ENCODE peak calls at places on chromosomes 3 and 15, in nine cellular contexts. K is IMR-90, M is endothelial cell of umbilical vein, F is breast epithelium, Y is lower leg skin, Q is heart left ventricle, C is A549, A is stomach, O is NB4. J is an unnamed sample.
A peak's percentile ranks its signal among the peaks of the same experiment; 100 is the strongest.

GRCh38 chr3:146638718-146639117 is 33.6 kb upstream of the PLSCR5 start:
- DNase-seq in C (peak; percentile 3), K (no peak), Q (no peak), A (no peak), F (no peak), Y (no peak), O (no peak), M (peak; percentile 1), J (no peak)

GRCh38 chr3:10366681-10367101 is 45.8 kb upstream of the SEC13 start:
- DNase-seq in C (peak; percentile 57), M (peak; percentile 63), Y (no peak), Q (no peak), O (peak; percentile 77), K (peak; percentile 100), A (no peak), F (no peak), J (no peak)

GRCh38 chr3:193620650-193621049 is 27.6 kb downstream of the OPA1 start:
- DNase-seq in Q (no peak), C (no peak), M (peak; percentile 32), Y (no peak), K (peak; percentile 66), O (no peak), F (no peak), A (no peak), J (no peak)

GRCh38 chr3:59979542-59979941 is 929.7 kb upstream of the CFAP20DC start:
- DNase-seq in O (no peak), F (no peak), K (no peak), Y (no peak), Q (no peak), A (no peak), C (no peak), M (no peak), J (no peak)

GRCh38 chr15:39102431-39102830 is 478.4 kb upstream of the THBS1 start:
- DNase-seq in O (no peak), K (no peak), M (peak; percentile 55), A (no peak), Y (no peak), C (no peak), Q (no peak), F (no peak), J (no peak)

GRCh38 chr3:37856381-37856780 is 5.3 kb upstream of the CTDSPL start:
- DNase-seq in K (no peak), F (no peak), Q (no peak), C (no peak), Y (no peak), O (no peak), A (peak; percentile 81), M (no peak), J (no peak)

GRCh38 chr3:58164199-58164879 is 46.4 kb downstream of the DNASE1L3 start:
- DNase-seq in A (peak; percentile 92), Y (no peak), C (peak; percentile 72), F (peak; percentile 70), K (peak; percentile 81), O (no peak), M (peak; percentile 65), Q (peak; percentile 90), J (no peak)

GRCh38 chr15:45199136-45199810 is 11.5 kb upstream of the SHF start:
- DNase-seq in Y (no peak), Q (no peak), C (no peak), K (no peak), O (peak; percentile 45), F (no peak), A (no peak), M (peak; percentile 44), J (no peak)

GRCh38 chr3:81839504-81840094 is 78.2 kb upstream of the GBE1 start:
- DNase-seq in C (no peak), K (no peak), F (no peak), A (no peak), O (no peak), Y (no peak), M (no peak), Q (no peak), J (no peak)

GRCh38 chr15:96124436-96124835 is 206.1 kb upstream of the NR2F2 start:
- DNase-seq in Q (no peak), K (no peak), Y (no peak), O (no peak), F (no peak), C (no peak), M (no peak), A (no peak), J (no peak)

GRCh38 chr3:177425042-177425441 is 227.8 kb upstream of the TBL1XR1 start:
- DNase-seq in O (no peak), Y (no peak), Q (no peak), M (no peak), A (no peak), K (no peak), C (no peak), F (no peak), J (no peak)

DNA sequence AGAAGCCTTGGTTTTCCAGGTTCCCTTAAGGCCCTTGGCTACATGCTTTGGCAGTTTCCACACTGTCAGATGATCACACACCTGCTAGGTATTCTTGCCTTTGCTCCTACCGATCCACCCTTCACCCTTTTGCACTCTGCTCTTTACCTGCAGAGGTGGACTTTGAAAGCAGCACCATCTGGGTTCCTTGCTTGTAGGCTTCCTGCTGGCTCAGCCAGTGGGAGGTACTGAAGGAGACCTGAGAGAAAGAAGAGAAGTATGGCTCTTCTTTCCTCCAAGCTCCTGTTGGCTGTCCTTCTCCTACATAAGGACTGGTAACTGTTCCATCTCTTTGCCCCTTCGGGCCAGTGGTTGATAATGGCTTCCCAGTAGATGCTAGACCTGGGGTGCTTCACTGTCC is 7.2 kb upstream of the ZNF592 start:
- DNase-seq in K (no peak), O (no peak), F (no peak), M (no peak), Q (no peak), C (no peak), Y (peak; percentile 72), A (no peak), J (no peak)
- TF ChIP-seq POLR2A in K (no peak), O (no peak), F (no peak), M (no peak), Q (no peak), C (no peak), Y (no peak), A (no peak), J (no peak)

DNA sequence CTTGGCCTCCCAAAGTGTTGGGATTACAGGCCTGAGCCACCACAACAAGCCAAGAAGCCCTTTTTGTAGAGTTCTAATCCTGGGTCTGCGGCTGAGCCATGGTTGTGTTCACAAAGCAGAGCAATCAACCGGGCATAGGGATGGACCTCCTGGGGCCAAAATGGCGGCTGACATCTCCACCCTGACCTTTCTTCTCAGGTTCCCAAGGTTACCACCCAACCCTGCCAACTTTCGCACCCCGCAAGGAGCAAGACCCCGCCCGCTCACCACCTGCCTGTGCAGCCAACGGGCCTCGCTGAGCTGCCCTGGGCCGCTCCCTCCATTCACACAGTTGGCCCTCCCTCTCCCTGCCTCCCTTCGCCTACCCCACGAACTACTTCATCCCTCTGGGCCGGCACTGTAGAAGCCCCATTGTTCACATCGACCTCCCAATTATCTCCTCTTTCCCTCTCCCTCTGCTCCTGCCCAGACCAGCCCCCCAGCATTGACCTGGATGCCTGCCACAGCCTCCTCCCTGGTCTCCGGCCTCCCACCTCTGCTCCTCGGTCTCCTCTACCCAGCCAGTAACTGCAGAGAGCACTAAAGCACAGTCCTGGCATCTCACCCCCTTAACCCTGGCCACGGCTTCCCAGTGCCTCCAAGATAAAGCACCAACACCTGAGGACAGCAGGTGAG is 62.0 kb upstream of the TFRC start:
- DNase-seq in K (no peak), Y (no peak), O (no peak), M (no peak), Q (no peak), A (no peak), C (no peak), F (no peak), J (no peak)
- TF ChIP-seq POLR2A in K (no peak), Y (no peak), O (no peak), M (no peak), Q (no peak), A (no peak), C (no peak), F (no peak), J (no peak)

GRCh38 chr3:108156312-108156853 is 65.6 kb upstream of the CD47 start:
- DNase-seq in O (no peak), C (no peak), Q (no peak), A (no peak), Y (no peak), F (no peak), M (no peak), K (no peak), J (no peak)

GRCh38 chr3:108152261-108152660 is 61.4 kb upstream of the CD47 start:
- DNase-seq in F (no peak), K (no peak), A (no peak), Q (no peak), C (no peak), M (no peak), O (no peak), Y (no peak), J (no peak)

GRCh38 chr3:108150200-108150599 is 59.4 kb upstream of the CD47 start:
- DNase-seq in K (no peak), O (no peak), F (no peak), Q (no peak), C (no peak), A (no peak), M (no peak), Y (no peak), J (no peak)

GRCh38 chr3:108157275-108157674 is 64.9 kb downstream of the IFT57 start:
- DNase-seq in C (no peak), Q (no peak), Y (no peak), A (no peak), M (no peak), O (no peak), K (no peak), F (no peak), J (no peak)

GRCh38 chr3:108153451-108153981 is 62.7 kb upstream of the CD47 start:
- DNase-seq in F (no peak), O (peak; percentile 74), Q (no peak), K (peak; percentile 75), M (peak; percentile 43), Y (no peak), A (peak; percentile 39), C (no peak), J (no peak)
- TF ChIP-seq POLR2A in F (no peak), O (no peak), Q (no peak), K (no peak), M (no peak), Y (no peak), A (no peak), C (no peak), J (no peak)

DNA sequence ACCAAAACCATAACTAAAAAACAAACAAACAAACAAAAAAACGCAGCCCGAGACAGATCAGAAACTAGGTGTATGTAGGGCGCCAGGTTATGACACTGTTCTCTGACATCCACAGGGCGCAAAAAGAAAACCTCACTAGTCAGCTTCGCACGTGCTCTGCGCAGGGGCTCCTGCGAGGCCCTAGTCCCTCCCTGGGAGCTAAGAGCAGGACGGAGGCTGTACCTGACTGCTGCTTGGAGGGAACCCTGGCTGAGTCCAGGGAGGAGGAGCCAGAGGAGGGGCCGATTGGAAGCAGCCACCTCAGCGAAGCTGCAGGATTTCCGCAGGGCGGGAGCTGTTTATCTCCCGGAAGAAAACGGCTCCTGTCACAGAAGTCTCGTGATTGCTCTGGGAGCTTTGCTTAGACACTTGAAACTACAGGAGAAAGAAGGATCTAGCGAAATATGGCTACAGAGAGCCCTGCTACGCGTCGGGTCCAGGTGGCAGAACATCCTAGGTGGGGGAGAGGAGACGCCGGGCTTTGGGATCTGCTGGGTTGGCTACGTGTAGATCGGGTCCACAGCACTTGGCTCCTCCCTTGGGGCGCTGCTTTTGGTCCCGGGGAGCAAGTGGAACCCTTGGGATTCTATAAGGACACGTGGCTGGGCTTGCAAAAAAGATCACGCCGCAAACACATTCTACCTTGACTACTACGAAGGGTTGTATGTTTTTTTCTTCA is at the start of gene GALK2:
- DNase-seq in Y (peak; percentile 98), A (peak; percentile 89), Q (peak; percentile 81), K (peak; percentile 78), M (peak; percentile 85), C (peak; percentile 64), O (peak; percentile 93), F (peak; percentile 80), J (peak; percentile 47)
- TF ChIP-seq POLR2A in Y (peak; percentile 14), A (peak; percentile 18), Q (no peak), K (peak; percentile 50), M (peak; percentile 87), C (peak; percentile 45), O (peak; percentile 79), F (no peak), J (peak; percentile 78)

J was measured in GM12891.